ENCODE peak calls at places on chromosomes 4 and X, in seven cellular contexts. H is H9, E is coronary artery, W is substantia nigra, U is neuronal stem cell, J is PC-9, B is left ventricle myocardium inferior. N is an unnamed sample.

GRCh38 chr4:188127157-188127874 is 11.9 kb upstream of the TRIML1 start:
- DNase-seq in H (no peak), E (no peak), W (no peak), U (no peak), J (peak; percentile 58), B (no peak), N (peak; percentile 49)

GRCh38 chr4:52956691-52957090 is 94.6 kb downstream of the RASL11B start:
- DNase-seq in H (no peak), E (no peak), W (no peak), U (no peak), J (no peak), B (no peak), N (no peak)

GRCh38 chrX:57678686-57679428 is 1.2 kb downstream of the NLRP2B start:
- DNase-seq in H (no peak), E (no peak), W (no peak), U (no peak), J (no peak), B (no peak), N (no peak)

GRCh38 chr4:132824721-132825120 is 324.4 kb upstream of the PCDH10 start:
- DNase-seq in H (no peak), E (no peak), W (no peak), U (no peak), J (no peak), B (no peak), N (no peak)

GRCh38 chr4:8182858-8183725 is 16.0 kb upstream of the SH3TC1 start:
- DNase-seq in H (no peak), E (no peak), W (no peak), U (no peak), J (peak; percentile 97), B (peak; percentile 91), N (peak; percentile 72)

GRCh38 chr4:43586813-43587212 is 694.3 kb downstream of the GRXCR1 start:
- DNase-seq in H (no peak), E (no peak), W (no peak), U (no peak), J (no peak), B (no peak), N (no peak)

GRCh38 chr4:109952612-109953011 is 39.9 kb downstream of the EGF start:
- DNase-seq in H (no peak), E (no peak), W (no peak), U (no peak), J (no peak), B (no peak), N (no peak)

GRCh38 chrX:40908026-40908425 is 172.7 kb upstream of the MED14 start:
- DNase-seq in H (no peak), E (no peak), W (no peak), U (no peak), J (no peak), B (no peak), N (peak; percentile 64)

GRCh38 chrX:22534643-22535042 is 261.9 kb downstream of the CBLL2 start:
- DNase-seq in H (no peak), E (no peak), W (no peak), U (no peak), J (no peak), B (peak; percentile 14), N (peak; percentile 86)

GRCh38 chr4:94548571-94548970 is 96.8 kb downstream of the PDLIM5 start:
- DNase-seq in H (no peak), E (no peak), W (no peak), U (no peak), J (peak; percentile 95), B (no peak), N (peak; percentile 96)

GRCh38 chr4:138751290-138751689 is 264.3 kb upstream of the NOCT start:
- DNase-seq in H (no peak), E (no peak), W (no peak), U (no peak), J (no peak), B (no peak), N (no peak)

GRCh38 chr4:123260429-123261052 is 136.1 kb upstream of the SPRY1 start:
- DNase-seq in H (no peak), E (no peak), W (no peak), U (no peak), J (no peak), B (no peak), N (no peak)

GRCh38 chrX:149898554-149898953 is 17.6 kb downstream of the MAGEA8 start:
- DNase-seq in H (no peak), E (no peak), W (no peak), U (no peak), J (no peak), B (no peak), N (no peak)

GRCh38 chr4:148004228-148004813 is 272.4 kb downstream of the ARHGAP10 start:
- DNase-seq in H (no peak), E (no peak), W (no peak), U (no peak), J (no peak), B (peak; percentile 35), N (peak; percentile 13)

GRCh38 chr4:184409911-184410692 is 64.2 kb downstream of the IRF2 start:
- DNase-seq in H (no peak), E (no peak), W (no peak), U (no peak), J (no peak), B (no peak), N (no peak)

GRCh38 chr4:44368413-44369167 is 80.0 kb downstream of the KCTD8 start:
- DNase-seq in H (no peak), E (no peak), W (no peak), U (no peak), J (peak; percentile 36), B (no peak), N (peak; percentile 55)

GRCh38 chrX:118347131-118347530 is 1.2 kb downstream of the WDR44 start:
- DNase-seq in H (no peak), E (no peak), W (no peak), U (no peak), J (peak; percentile 77), B (no peak), N (peak; percentile 67)

GRCh38 chr4:98828801-98829200 is 100.1 kb downstream of the EIF4E start:
- DNase-seq in H (peak; percentile 34), E (no peak), W (no peak), U (no peak), J (peak; percentile 52), B (no peak), N (no peak)

GRCh38 chr4:80115368-80116181 is 42.5 kb upstream of the ANTXR2 start:
- DNase-seq in H (no peak), E (no peak), W (no peak), U (no peak), J (no peak), B (no peak), N (peak; percentile 33)

GRCh38 chrX:40938418-40938817 is 146.8 kb upstream of the USP9X start:
- DNase-seq in H (no peak), E (no peak), W (no peak), U (no peak), J (no peak), B (no peak), N (peak; percentile 50)

GRCh38 chr4:44869222-44869882 is 143.0 kb upstream of the GNPDA2 start:
- DNase-seq in H (no peak), E (no peak), W (no peak), U (no peak), J (no peak), B (no peak), N (no peak)

GRCh38 chr4:56084849-56085248 is 136.1 kb downstream of the CEP135 start:
- DNase-seq in H (no peak), E (no peak), W (no peak), U (no peak), J (no peak), B (no peak), N (no peak)

GRCh38 chrX:148794350-148794749 is 293.9 kb downstream of the AFF2 start:
- DNase-seq in H (no peak), E (no peak), W (no peak), U (no peak), J (no peak), B (no peak), N (no peak)

GRCh38 chrX:134365923-134366322 is 94.0 kb upstream of the HPRT1 start:
- DNase-seq in H (no peak), E (no peak), W (no peak), U (no peak), J (peak; percentile 82), B (no peak), N (no peak)

GRCh38 chr4:7649741-7650531 is 215.2 kb upstream of the PSAPL1 start:
- DNase-seq in H (no peak), E (no peak), W (no peak), U (no peak), J (peak; percentile 41), B (no peak), N (peak; percentile 98)

GRCh38 chr4:78601013-78601412 is 49.4 kb downstream of the ANXA3 start:
- DNase-seq in H (no peak), E (no peak), W (no peak), U (no peak), J (no peak), B (no peak), N (peak; percentile 53)

GRCh38 chrX:129600981-129601424 is 53.8 kb downstream of the APLN start:
- DNase-seq in H (no peak), E (no peak), W (peak; percentile 23), U (no peak), J (no peak), B (no peak), N (no peak)
- H3K27ac ChIP-seq in H (no peak overlapping the region), E (no peak overlapping the region), W (peak overlapping the region; percentile 66), U (no peak overlapping the region), J (no peak overlapping the region), B (peak overlapping the region; percentile 40), N (no peak overlapping the region)

GRCh38 chrX:18933611-18934010 is 50.3 kb downstream of the PHKA2 start:
- DNase-seq in H (no peak), E (no peak), W (no peak), U (no peak), J (no peak), B (no peak), N (no peak)
- H3K27ac ChIP-seq in H (no peak overlapping the region), E (no peak overlapping the region), W (no peak overlapping the region), U (no peak overlapping the region), J (no peak overlapping the region), B (no peak overlapping the region), N (no peak overlapping the region)

GRCh38 chr4:41471126-41471665 is 66.8 kb upstream of the LIMCH1 start:
- DNase-seq in H (no peak), E (no peak), W (no peak), U (no peak), J (no peak), B (no peak), N (no peak)
- H3K27ac ChIP-seq in H (no peak overlapping the region), E (no peak overlapping the region), W (no peak overlapping the region), U (no peak overlapping the region), J (no peak overlapping the region), B (no peak overlapping the region), N (no peak overlapping the region)

GRCh38 chr4:38131371-38132139 is 171.4 kb downstream of the PTTG2 start:
- DNase-seq in H (peak; percentile 77), E (no peak), W (no peak), U (peak; percentile 37), J (no peak), B (no peak), N (peak; percentile 77)
- H3K27ac ChIP-seq in H (no peak overlapping the region), E (peak overlapping the region; percentile 65), W (no peak overlapping the region), U (peak overlapping the region; percentile 38), J (no peak overlapping the region), B (peak overlapping the region; percentile 71), N (peak overlapping the region; percentile 85)

N was measured in astrocyte.